ENCODE peak calls at places on chromosomes 12 and 14, in five cellular contexts. D is K562, S is SK-N-SH, O is HepG2, F is GM12878. I is an unnamed sample. For H3K36me3, the result is how much of the 10 kb centered on the place peaks cover.

GRCh38 chr12:69007166-69007857 is 74.3 kb upstream of the CPM start:
- DNase-seq in O (no peak), D (no peak), S (no peak), F (no peak), I (peak)

GRCh38 chr12:34334953-34335743 is 312.9 kb downstream of the ALG10 start:
- DNase-seq in F (no peak), S (no peak), O (no peak), D (no peak), I (no peak)

GRCh38 chr12:77160931-77161330 is 95.6 kb upstream of the E2F7 start:
- DNase-seq in S (no peak), D (no peak), O (no peak), F (no peak), I (no peak)

GRCh38 chr14:95040723-95041476 is 116.4 kb downstream of the DICER1 start:
- DNase-seq in O (no peak), S (no peak), D (no peak), F (no peak), I (peak)

GRCh38 chr12:52440821-52441319 is 6.7 kb upstream of the KRT75 start:
- DNase-seq in F (no peak), O (no peak), S (no peak), D (no peak), I (peak)

GRCh38 chr14:24310666-24311604 is at the start of gene LTB4R:
- DNase-seq in S (no peak), F (no peak), O (no peak), D (no peak), I (peak)

GRCh38 chr12:71085575-71085974 is 72.2 kb downstream of the TSPAN8 start:
- DNase-seq in S (no peak), D (no peak), O (no peak), F (no peak), I (no peak)

GRCh38 chr14:65926935-65927700 is 514.6 kb downstream of the FUT8 start:
- DNase-seq in F (no peak), D (no peak), S (no peak), O (no peak), I (no peak)

GRCh38 chr12:67910360-67911292 is 78.6 kb upstream of the IFNG-AS1 start:
- DNase-seq in O (no peak), F (no peak), S (no peak), D (no peak), I (peak)

GRCh38 chr12:116727902-116728301 is 10.0 kb downstream of the SPRING1 start:
- DNase-seq in S (no peak), O (no peak), D (no peak), F (no peak), I (no peak)

GRCh38 chr14:104639889-104640548 is 35.4 kb upstream of the TMEM179 start:
- DNase-seq in F (no peak), S (peak), D (peak), O (peak), I (peak)

GRCh38 chr12:6083606-6084005 is 40.9 kb downstream of the VWF start:
- DNase-seq in F (no peak), D (no peak), O (no peak), S (no peak), I (no peak)

GRCh38 chr14:37047996-37048395 is 124.4 kb downstream of the SLC25A21 start:
- DNase-seq in F (no peak), O (no peak), S (no peak), D (no peak), I (no peak)

GRCh38 chr12:103855036-103855712 is 14.1 kb upstream of the NT5DC3 start:
- DNase-seq in O (peak), F (no peak), S (no peak), D (no peak), I (peak)

GRCh38 chr12:57190037-57190436 is 26.6 kb upstream of the NXPH4 start:
- DNase-seq in F (no peak), O (no peak), D (no peak), S (no peak), I (no peak)

GRCh38 chr12:79547735-79548347 is 142.9 kb downstream of the PAWR start:
- DNase-seq in O (peak), D (peak), F (peak), S (peak), I (peak)

DNA sequence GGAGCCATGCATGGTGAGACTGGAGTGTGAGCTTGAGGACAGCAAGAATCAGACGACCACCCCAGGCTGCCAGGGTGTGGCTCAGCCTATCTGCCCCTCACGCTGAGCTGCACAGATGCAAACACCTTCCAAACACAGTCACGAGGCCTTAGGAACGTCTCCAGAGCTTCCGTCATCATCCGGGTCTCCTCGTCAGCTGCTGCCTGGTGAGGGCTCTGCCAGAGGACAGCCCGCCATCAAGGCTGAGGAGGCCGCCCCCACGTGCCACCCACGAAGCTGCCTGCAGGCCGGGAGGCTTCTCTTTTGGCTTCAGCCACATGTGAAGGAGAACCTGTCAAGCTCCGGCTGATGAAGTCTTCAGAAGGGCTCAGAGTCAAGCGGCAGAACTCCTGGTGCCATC is 13.4 kb downstream of the DDX51 start:
- DNase-seq in O (no peak), S (no peak), F (no peak), D (no peak), I (no peak)
- H3K4me2 ChIP-seq in O (no peak), S (no peak), F (no peak), D (no peak), I (no peak)

DNA sequence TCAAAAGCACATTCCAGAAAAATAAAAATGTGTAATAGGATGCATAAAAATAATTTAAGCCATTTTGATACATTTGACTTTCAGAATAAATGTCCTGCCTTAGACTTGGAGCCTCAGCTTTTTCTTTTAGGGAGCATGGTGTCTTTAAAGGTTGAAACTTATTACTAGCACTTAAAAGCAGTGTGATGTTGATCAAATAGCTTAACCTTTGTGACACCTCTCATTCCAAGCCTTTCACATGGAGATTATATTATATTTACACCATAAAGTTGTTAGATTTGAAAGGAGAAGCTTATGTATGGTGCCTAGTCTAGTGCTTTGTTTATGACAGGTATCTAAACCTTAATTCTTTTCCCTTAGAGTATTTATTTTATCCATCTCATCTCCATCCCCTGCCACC is 61.9 kb downstream of the KTN1 start:
- DNase-seq in S (no peak), D (no peak), F (no peak), O (no peak), I (no peak)
- H3K36me3 ChIP-seq in S (half or more), D (under half), F (under half), O (under half), I (under half)

DNA sequence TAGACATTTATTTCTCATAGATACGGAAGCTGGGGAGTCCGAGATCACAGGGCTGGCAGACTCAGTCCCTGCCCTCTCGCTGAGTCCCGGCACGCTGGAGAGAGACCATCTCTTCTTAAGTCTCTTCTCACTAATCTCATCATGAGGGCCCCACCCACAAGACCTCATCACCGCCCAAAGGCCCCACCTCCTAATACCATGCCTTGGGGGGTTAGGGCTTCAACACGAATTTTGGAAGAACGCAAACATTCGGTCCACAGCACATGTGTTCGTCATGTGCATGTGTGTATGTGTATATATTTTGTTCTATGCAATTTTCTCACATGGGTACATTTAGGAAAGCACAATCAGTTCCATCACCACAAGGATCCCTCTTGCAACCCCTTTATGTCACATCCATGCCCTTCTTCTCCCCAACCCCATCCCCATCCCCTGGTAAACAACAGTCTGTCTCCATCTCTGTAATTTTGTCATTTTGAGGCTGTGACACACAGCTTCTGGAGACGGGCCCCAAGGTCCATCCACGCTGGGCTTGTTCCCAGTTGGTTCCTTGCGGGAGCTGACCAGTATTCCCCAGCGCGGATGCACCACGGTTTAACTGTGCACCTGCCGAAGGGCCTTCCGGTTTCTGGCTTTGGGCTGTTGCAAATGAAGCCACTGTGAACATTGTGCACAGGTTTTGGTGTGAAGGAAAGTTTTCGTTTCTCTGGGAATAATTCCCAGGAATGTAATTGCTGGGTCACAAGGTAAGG is 317.5 kb upstream of the DIO3 start:
- DNase-seq in D (no peak), F (no peak), S (peak), O (no peak), I (no peak)
- TF ChIP-seq SMC3 in D (no peak), F (no peak), S (no peak), O (no peak), I (no peak)

GRCh38 chr12:62762645-62763044 is 172.3 kb downstream of the PPM1H start:
- DNase-seq in F (no peak), S (no peak), O (no peak), D (no peak), I (no peak)

GRCh38 chr12:62763827-62764226 is 171.1 kb downstream of the PPM1H start:
- DNase-seq in O (no peak), S (no peak), F (no peak), D (no peak), I (no peak)

GRCh38 chr12:62760779-62761178 is 174.2 kb downstream of the PPM1H start:
- DNase-seq in O (peak), F (no peak), S (no peak), D (peak), I (peak)

GRCh38 chr12:62763319-62763718 is 171.6 kb downstream of the PPM1H start:
- DNase-seq in D (no peak), S (no peak), O (no peak), F (no peak), I (no peak)

GRCh38 chr12:62761658-62762057 is 173.3 kb downstream of the PPM1H start:
- DNase-seq in F (no peak), D (no peak), O (no peak), S (no peak), I (no peak)
- H3K4me2 ChIP-seq in F (no peak), D (no peak), O (no peak), S (no peak), I (no peak)

DNA sequence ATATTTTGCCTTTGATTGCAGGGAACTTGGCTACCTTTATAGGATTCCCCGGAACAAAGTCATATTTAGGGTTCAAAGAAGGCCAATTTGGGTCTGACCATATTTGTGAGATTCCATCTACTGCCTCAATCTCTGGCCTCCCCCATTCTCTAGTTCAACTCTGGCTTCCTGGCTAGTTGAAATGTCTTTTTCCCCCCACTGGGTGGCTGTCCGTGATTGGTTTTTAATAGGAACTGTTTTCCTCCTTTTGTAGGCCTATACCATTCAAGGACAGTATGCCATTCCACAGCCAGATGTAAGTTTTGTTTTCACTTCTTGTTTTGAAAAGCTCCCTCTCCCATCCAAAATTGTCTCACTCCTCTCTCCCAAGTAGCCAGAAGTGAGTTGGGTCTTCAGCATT is 13.8 kb downstream of the PCBP2 start:
- DNase-seq in S (no peak), F (no peak), D (no peak), O (no peak), I (no peak)
- H3K36me3 ChIP-seq in S (half or more), F (half or more), D (half or more), O (half or more), I (half or more)

GRCh38 chr12:101666017-101666728 is 31.3 kb upstream of the CHPT1 start:
- DNase-seq in D (no peak), F (no peak), S (no peak), O (no peak), I (no peak)

GRCh38 chr12:101671157-101671791 is 26.2 kb upstream of the CHPT1 start:
- DNase-seq in F (peak), S (no peak), D (no peak), O (no peak), I (no peak)

GRCh38 chr12:101667591-101667990 is 29.8 kb upstream of the CHPT1 start:
- DNase-seq in S (no peak), F (no peak), O (no peak), D (no peak), I (no peak)

GRCh38 chr12:101671839-101672238 is 25.6 kb upstream of the CHPT1 start:
- DNase-seq in F (no peak), D (no peak), O (no peak), S (no peak), I (no peak)

GRCh38 chr12:101670007-101670671 is 27.3 kb upstream of the CHPT1 start:
- DNase-seq in F (no peak), O (peak), D (peak), S (peak), I (peak)
- TF ChIP-seq SMC3 in F (peak), O (peak), D (peak), S (peak), I (peak)

GRCh38 chr12:108572166-108572790 is 9.9 kb downstream of the ISCU start:
- DNase-seq in D (no peak), F (peak), O (no peak), S (no peak), I (no peak)
- H3K4me2 ChIP-seq in D (no peak), F (peak), O (no peak), S (no peak), I (no peak)

DNA sequence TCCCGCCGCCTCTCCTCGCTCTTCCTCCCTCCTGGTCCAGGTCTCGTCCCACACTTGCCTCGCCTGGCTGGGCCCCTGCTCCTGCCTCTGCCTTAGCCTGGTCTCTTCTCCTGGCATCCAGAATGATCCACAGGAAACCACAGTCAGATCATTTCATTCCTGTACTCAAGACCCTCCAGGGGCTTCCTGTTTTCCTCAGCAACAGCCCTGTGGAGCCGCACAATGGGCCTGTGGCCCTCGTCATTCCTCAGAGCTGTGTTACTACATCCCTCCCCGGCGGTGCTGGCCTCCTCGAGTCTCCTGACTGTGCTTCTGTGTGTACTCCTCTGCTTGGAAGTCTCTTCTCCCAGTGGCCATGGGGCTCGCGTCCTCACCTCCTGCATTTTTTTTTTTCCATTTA is 20.1 kb downstream of the ATP6V0A2 start:
- DNase-seq in F (no peak), S (no peak), D (no peak), O (no peak), I (no peak)
- H3K36me3 ChIP-seq in F (under half), S (under half), D (half or more), O (half or more), I (half or more)

GRCh38 chr12:45122776-45123380 is 72.0 kb upstream of the DBX2 start:
- DNase-seq in F (no peak), S (peak), O (peak), D (peak), I (peak)
- TF ChIP-seq SMC3 in F (no peak), S (peak), O (no peak), D (no peak), I (no peak)

DNA sequence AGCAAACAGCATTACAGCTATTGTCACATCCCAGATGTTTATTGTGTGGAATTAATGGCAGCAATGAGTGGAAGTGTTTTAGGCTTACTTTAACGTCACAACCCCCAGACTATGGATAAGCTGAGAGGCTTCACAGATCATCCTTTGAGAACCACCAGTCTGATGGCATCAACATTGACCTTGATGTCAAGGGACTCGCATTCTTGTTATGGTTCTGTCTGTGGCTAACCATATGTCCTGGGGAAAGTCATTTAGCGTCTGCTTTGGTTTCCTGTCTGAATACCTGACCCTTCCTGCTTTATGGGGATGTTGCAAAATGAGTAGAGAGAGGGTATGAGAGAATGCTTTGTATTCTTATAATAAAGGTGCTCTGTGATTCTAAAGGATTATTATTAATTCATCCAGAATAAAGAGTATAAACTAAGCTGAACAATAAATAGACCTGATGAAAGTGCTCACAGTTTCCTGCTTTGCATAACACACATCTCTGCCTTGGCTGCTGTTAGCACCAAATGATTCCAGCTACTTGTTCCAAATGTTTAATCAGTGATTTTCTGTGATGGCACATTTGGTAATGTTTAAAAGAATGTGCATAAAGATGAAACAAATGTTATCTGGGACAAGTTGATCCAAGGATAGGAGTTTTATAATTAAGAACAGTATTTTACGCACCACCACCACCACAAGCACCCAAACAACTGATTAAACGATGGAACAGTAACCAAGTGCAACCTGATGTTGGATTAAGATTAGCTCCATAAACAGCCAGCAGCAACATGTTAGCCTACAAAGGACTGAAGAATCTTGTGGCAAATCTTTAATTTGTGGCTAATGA is 116.9 kb upstream of the LRIG3 start:
- DNase-seq in F (no peak), S (no peak), O (no peak), D (no peak), I (peak)
- H3K4me2 ChIP-seq in F (no peak), S (no peak), O (no peak), D (no peak), I (no peak)

I was measured in IMR-90.